ENCODE peak calls at places on chromosomes 11 and 22, in seven cellular contexts. One of them, this sample, is unnamed.

GRCh38 chr11:31114437-31114836 is 255.1 kb downstream of the DCDC1 start:
- DNase-seq in A549: no peak
- DNase-seq in cardiac fibroblast: no peak
- DNase-seq in fibroblast of the aortic adventitia: no peak
- DNase-seq in BJ: no peak
- DNase-seq in prostate gland: peak
- DNase-seq in AG10803: no peak
- DNase-seq in this sample: no peak

GRCh38 chr11:108559904-108560303 is 33.7 kb downstream of the EXPH5 start:
- DNase-seq in A549: no peak
- DNase-seq in cardiac fibroblast: peak
- DNase-seq in BJ: peak
- DNase-seq in fibroblast of the aortic adventitia: peak
- DNase-seq in prostate gland: no peak
- DNase-seq in AG10803: peak
- DNase-seq in this sample: peak

GRCh38 chr22:31944700-31945477 is 554 bp downstream of the YWHAH start:
- DNase-seq in fibroblast of the aortic adventitia: no peak
- DNase-seq in prostate gland: peak
- DNase-seq in BJ: no peak
- DNase-seq in cardiac fibroblast: no peak
- DNase-seq in AG10803: no peak
- DNase-seq in A549: no peak
- DNase-seq in this sample: peak

GRCh38 chr11:116224154-116224888 is 548.5 kb downstream of the BUD13 start:
- DNase-seq in cardiac fibroblast: peak
- DNase-seq in fibroblast of the aortic adventitia: peak
- DNase-seq in AG10803: peak
- DNase-seq in BJ: no peak
- DNase-seq in A549: peak
- DNase-seq in prostate gland: peak
- DNase-seq in this sample: peak

GRCh38 chr22:45911601-45912271 is 65.2 kb downstream of the WNT7B start:
- DNase-seq in cardiac fibroblast: peak
- DNase-seq in prostate gland: peak
- DNase-seq in fibroblast of the aortic adventitia: peak
- DNase-seq in AG10803: peak
- DNase-seq in A549: peak
- DNase-seq in BJ: no peak
- DNase-seq in this sample: no peak

GRCh38 chr11:58832246-58832645 is 12.3 kb downstream of the GLYATL2 start:
- DNase-seq in A549: no peak
- DNase-seq in fibroblast of the aortic adventitia: peak
- DNase-seq in AG10803: no peak
- DNase-seq in cardiac fibroblast: no peak
- DNase-seq in BJ: no peak
- DNase-seq in prostate gland: no peak
- DNase-seq in this sample: peak

GRCh38 chr11:65095974-65096806 is at the start of gene VPS51:
- DNase-seq in cardiac fibroblast: peak
- DNase-seq in BJ: no peak
- DNase-seq in A549: peak
- DNase-seq in prostate gland: peak
- DNase-seq in AG10803: peak
- DNase-seq in fibroblast of the aortic adventitia: peak
- DNase-seq in this sample: peak

GRCh38 chr11:65292866-65293265 is 21.8 kb upstream of the CDC42EP2 start:
- DNase-seq in cardiac fibroblast: no peak
- DNase-seq in prostate gland: no peak
- DNase-seq in fibroblast of the aortic adventitia: no peak
- DNase-seq in A549: no peak
- DNase-seq in BJ: no peak
- DNase-seq in AG10803: peak
- DNase-seq in this sample: no peak

GRCh38 chr11:45730014-45730413 is 64.6 kb upstream of the CHST1 start:
- DNase-seq in cardiac fibroblast: no peak
- DNase-seq in prostate gland: no peak
- DNase-seq in fibroblast of the aortic adventitia: no peak
- DNase-seq in BJ: no peak
- DNase-seq in A549: no peak
- DNase-seq in AG10803: no peak
- DNase-seq in this sample: no peak

GRCh38 chr11:117197516-117198456 is 1.4 kb upstream of the TAGLN start:
- DNase-seq in A549: peak
- DNase-seq in prostate gland: peak
- DNase-seq in AG10803: no peak
- DNase-seq in cardiac fibroblast: peak
- DNase-seq in fibroblast of the aortic adventitia: no peak
- DNase-seq in BJ: no peak
- DNase-seq in this sample: no peak

GRCh38 chr11:11478021-11478420 is 125.0 kb upstream of the CSNK2A3 start:
- DNase-seq in A549: no peak
- DNase-seq in AG10803: no peak
- DNase-seq in fibroblast of the aortic adventitia: no peak
- DNase-seq in cardiac fibroblast: no peak
- DNase-seq in prostate gland: no peak
- DNase-seq in BJ: no peak
- DNase-seq in this sample: no peak

GRCh38 chr11:122253541-122254317 is 137.7 kb upstream of the BLID start:
- DNase-seq in A549: no peak
- DNase-seq in AG10803: peak
- DNase-seq in cardiac fibroblast: peak
- DNase-seq in prostate gland: no peak
- DNase-seq in fibroblast of the aortic adventitia: peak
- DNase-seq in BJ: no peak
- DNase-seq in this sample: no peak

GRCh38 chr11:32430586-32431357 is 4.6 kb downstream of the WT1 start:
- DNase-seq in cardiac fibroblast: peak
- DNase-seq in AG10803: no peak
- DNase-seq in prostate gland: no peak
- DNase-seq in BJ: no peak
- DNase-seq in A549: no peak
- DNase-seq in fibroblast of the aortic adventitia: no peak
- DNase-seq in this sample: no peak
- TF ChIP-seq CTCF in cardiac fibroblast: peak
- TF ChIP-seq CTCF in AG10803: peak
- TF ChIP-seq CTCF in prostate gland: no peak
- TF ChIP-seq CTCF in BJ: no peak
- TF ChIP-seq CTCF in A549: no peak
- TF ChIP-seq CTCF in fibroblast of the aortic adventitia: no peak
- TF ChIP-seq CTCF in this sample: peak

DNA sequence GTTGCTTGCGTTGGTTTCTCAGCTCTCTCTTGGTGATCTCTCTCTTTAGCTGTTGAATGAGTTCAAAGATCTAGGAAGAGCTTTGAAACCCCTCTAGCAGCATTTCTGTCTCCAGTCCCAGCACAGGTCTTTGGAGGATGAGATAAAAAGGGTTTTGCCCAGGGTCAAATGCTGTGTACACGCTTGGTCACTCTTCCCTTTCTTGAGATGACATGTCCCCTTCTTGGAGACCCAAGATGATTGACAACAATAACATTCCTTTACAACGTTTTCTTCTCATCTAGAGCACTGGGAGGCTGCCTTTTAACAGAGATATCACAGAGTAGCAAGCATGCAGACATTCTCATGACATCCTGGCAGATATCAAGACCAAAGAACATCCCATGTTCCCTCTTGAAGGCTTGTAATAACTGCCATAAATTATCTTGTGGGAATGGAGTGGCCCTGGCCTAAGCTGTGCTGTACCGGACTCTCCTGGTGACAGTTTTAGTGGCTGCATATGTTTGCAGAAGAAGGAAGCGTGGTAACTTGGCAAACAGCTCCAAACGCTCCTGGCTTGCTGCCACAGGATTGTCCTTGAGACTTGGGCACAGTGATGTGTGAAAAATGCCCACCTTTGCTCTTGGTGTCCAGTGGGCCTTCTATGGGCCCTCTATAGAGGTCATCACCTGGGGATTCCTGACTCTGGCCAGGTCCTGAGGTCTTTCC is 107.8 kb downstream of the PTPRJ start:
- DNase-seq in AG10803: no peak
- DNase-seq in prostate gland: peak
- DNase-seq in fibroblast of the aortic adventitia: no peak
- DNase-seq in A549: no peak
- DNase-seq in cardiac fibroblast: no peak
- DNase-seq in BJ: no peak
- DNase-seq in this sample: no peak
- H3K4me3 ChIP-seq in AG10803: no peak
- H3K4me3 ChIP-seq in prostate gland: no peak
- H3K4me3 ChIP-seq in fibroblast of the aortic adventitia: no peak
- H3K4me3 ChIP-seq in A549: no peak
- H3K4me3 ChIP-seq in cardiac fibroblast: no peak
- H3K4me3 ChIP-seq in BJ: no peak
- H3K4me3 ChIP-seq in this sample: no peak

GRCh38 chr11:109994896-109995295 is 98.3 kb upstream of the ZC3H12C start:
- DNase-seq in cardiac fibroblast: no peak
- DNase-seq in AG10803: no peak
- DNase-seq in prostate gland: no peak
- DNase-seq in A549: peak
- DNase-seq in fibroblast of the aortic adventitia: no peak
- DNase-seq in BJ: no peak
- DNase-seq in this sample: peak
- TF ChIP-seq CTCF in cardiac fibroblast: no peak
- TF ChIP-seq CTCF in AG10803: no peak
- TF ChIP-seq CTCF in prostate gland: no peak
- TF ChIP-seq CTCF in A549: no peak
- TF ChIP-seq CTCF in fibroblast of the aortic adventitia: no peak
- TF ChIP-seq CTCF in BJ: no peak
- TF ChIP-seq CTCF in this sample: no peak

GRCh38 chr22:50621948-50622722 is 5.8 kb downstream of the ARSA start:
- DNase-seq in prostate gland: peak
- DNase-seq in AG10803: no peak
- DNase-seq in cardiac fibroblast: no peak
- DNase-seq in BJ: no peak
- DNase-seq in fibroblast of the aortic adventitia: no peak
- DNase-seq in A549: no peak
- DNase-seq in this sample: no peak
- H3K4me3 ChIP-seq in prostate gland: no peak
- H3K4me3 ChIP-seq in AG10803: no peak
- H3K4me3 ChIP-seq in cardiac fibroblast: no peak
- H3K4me3 ChIP-seq in BJ: no peak
- H3K4me3 ChIP-seq in fibroblast of the aortic adventitia: no peak
- H3K4me3 ChIP-seq in A549: no peak
- H3K4me3 ChIP-seq in this sample: no peak

DNA sequence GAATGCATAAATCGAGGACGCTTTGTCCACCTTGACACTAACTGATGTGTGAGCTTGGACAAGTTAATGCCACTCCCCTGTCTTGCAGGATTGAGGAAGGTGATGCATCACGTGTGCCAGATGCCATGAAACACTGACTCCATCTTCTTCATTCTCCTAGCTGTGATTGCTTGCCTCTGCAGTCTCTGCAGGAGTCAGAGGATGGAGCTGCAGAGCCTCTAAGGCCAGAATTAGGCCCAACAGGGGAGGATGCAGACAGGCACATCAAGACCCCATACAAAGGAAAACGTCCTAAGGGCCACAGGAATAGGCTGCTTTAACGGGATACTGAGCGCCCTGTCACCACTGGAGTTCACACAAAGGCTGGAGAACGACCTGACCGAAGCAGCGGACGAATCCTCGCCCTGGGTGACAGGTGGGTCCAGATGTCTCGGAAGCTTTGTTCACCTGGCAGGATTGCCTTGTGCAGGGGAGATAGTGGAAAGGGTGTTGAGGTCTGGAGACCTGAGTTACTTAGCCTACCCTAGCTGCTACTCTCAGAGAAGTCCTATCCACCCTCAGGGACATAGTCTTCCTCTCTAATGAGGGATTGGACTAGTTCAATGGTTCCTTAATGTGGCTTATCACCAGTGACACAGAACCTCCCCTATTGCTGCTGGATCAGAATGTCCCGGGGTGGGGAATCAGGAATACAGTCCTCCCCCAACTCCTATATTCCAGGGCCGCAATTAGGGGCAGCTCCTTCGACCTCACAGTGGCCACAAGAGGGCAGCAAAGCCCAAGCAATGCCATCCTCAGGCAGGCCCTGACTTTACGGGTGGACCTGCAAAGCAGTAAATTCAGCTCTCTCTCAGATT is 32.4 kb downstream of the DBX1 start:
- DNase-seq in AG10803: peak
- DNase-seq in cardiac fibroblast: peak
- DNase-seq in fibroblast of the aortic adventitia: peak
- DNase-seq in prostate gland: peak
- DNase-seq in A549: peak
- DNase-seq in BJ: no peak
- DNase-seq in this sample: peak
- TF ChIP-seq CTCF in AG10803: peak
- TF ChIP-seq CTCF in cardiac fibroblast: peak
- TF ChIP-seq CTCF in fibroblast of the aortic adventitia: peak
- TF ChIP-seq CTCF in prostate gland: peak
- TF ChIP-seq CTCF in A549: peak
- TF ChIP-seq CTCF in BJ: peak
- TF ChIP-seq CTCF in this sample: peak

GRCh38 chr11:71988050-71988449 is 10.7 kb upstream of the IL18BP start:
- DNase-seq in prostate gland: no peak
- DNase-seq in AG10803: peak
- DNase-seq in cardiac fibroblast: peak
- DNase-seq in fibroblast of the aortic adventitia: peak
- DNase-seq in A549: no peak
- DNase-seq in BJ: peak
- DNase-seq in this sample: peak

GRCh38 chr11:71994786-71995185 is 3.9 kb upstream of the IL18BP start:
- DNase-seq in BJ: no peak
- DNase-seq in prostate gland: no peak
- DNase-seq in fibroblast of the aortic adventitia: no peak
- DNase-seq in A549: no peak
- DNase-seq in AG10803: no peak
- DNase-seq in cardiac fibroblast: no peak
- DNase-seq in this sample: no peak

GRCh38 chr11:71992331-71992730 is 6.4 kb upstream of the IL18BP start:
- DNase-seq in cardiac fibroblast: no peak
- DNase-seq in AG10803: no peak
- DNase-seq in fibroblast of the aortic adventitia: no peak
- DNase-seq in prostate gland: no peak
- DNase-seq in BJ: no peak
- DNase-seq in A549: no peak
- DNase-seq in this sample: no peak

GRCh38 chr11:71990721-71991120 is 8.0 kb upstream of the IL18BP start:
- DNase-seq in cardiac fibroblast: no peak
- DNase-seq in AG10803: no peak
- DNase-seq in fibroblast of the aortic adventitia: no peak
- DNase-seq in prostate gland: no peak
- DNase-seq in BJ: no peak
- DNase-seq in A549: no peak
- DNase-seq in this sample: no peak

DNA sequence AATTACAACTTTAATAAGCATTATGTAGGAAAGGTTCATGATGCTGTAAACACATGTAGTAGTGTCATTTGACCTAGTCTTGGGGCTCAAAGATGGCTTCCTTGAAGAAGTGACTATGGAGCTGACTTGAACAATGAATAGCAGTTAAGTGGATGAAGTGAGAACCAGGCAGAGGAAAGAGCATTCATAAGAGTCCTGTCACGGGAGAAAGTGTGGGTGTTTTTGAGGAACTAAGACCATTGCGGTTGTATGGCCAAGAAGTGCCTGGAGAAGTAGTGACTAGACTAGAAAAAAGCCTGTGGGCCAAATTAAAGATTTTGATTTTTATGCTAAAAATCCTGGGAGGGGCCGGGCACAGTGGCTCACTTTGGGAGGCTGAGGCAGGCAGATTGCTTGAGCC is 7.2 kb upstream of the IL18BP start:
- DNase-seq in prostate gland: no peak
- DNase-seq in BJ: no peak
- DNase-seq in cardiac fibroblast: no peak
- DNase-seq in A549: no peak
- DNase-seq in AG10803: no peak
- DNase-seq in fibroblast of the aortic adventitia: no peak
- DNase-seq in this sample: no peak
- H3K4me3 ChIP-seq in prostate gland: no peak
- H3K4me3 ChIP-seq in BJ: no peak
- H3K4me3 ChIP-seq in cardiac fibroblast: no peak
- H3K4me3 ChIP-seq in A549: no peak
- H3K4me3 ChIP-seq in AG10803: no peak
- H3K4me3 ChIP-seq in fibroblast of the aortic adventitia: no peak
- H3K4me3 ChIP-seq in this sample: no peak

This sample was measured in astrocyte of the spinal cord.